ENCODE peak calls at places on chromosomes 4 and X, in ten cellular contexts. B is ovary, D is K562, A is heart left ventricle, X is spleen, F is right lobe of liver, R is suprapubic skin, V is prostate gland, P is uterus, M is IMR-90. E is an unnamed sample. For H3K4me1, the result is how much of the 10 kb centered on the place peaks cover.

GRCh38 chr4:600850-601515 is 24.4 kb upstream of the PDE6B start:
- DNase-seq in B (no peak), D (peak), A (no peak), X (peak), F (peak), R (no peak), V (no peak), P (no peak), M (no peak), E (no peak)

GRCh38 chrX:109911046-109911445 is 91.9 kb upstream of the TMEM164 start:
- DNase-seq in B (no peak), D (no peak), A (no peak), X (no peak), F (no peak), R (no peak), V (no peak), P (no peak), M (no peak), E (no peak)

GRCh38 chr4:61831987-61832386 is 631.9 kb downstream of the ADGRL3 start:
- DNase-seq in B (no peak), D (no peak), A (no peak), X (no peak), F (no peak), R (no peak), V (no peak), P (no peak), M (no peak), E (no peak)

GRCh38 chr4:109989044-109989443 is 76.4 kb downstream of the EGF start:
- DNase-seq in B (no peak), D (no peak), A (no peak), X (no peak), F (no peak), R (no peak), V (peak), P (no peak), M (no peak), E (no peak)

GRCh38 chrX:153969904-153970397 is 1.7 kb downstream of the HCFC1 start:
- DNase-seq in B (peak), D (peak), A (peak), X (peak), F (no peak), R (peak), V (no peak), P (no peak), M (peak), E (peak)

GRCh38 chrX:24561121-24561520 is 86.0 kb downstream of the PCYT1B start:
- DNase-seq in B (no peak), D (peak), A (no peak), X (no peak), F (no peak), R (no peak), V (no peak), P (no peak), M (peak), E (no peak)

GRCh38 chr4:38724507-38724808 is 58.3 kb downstream of the TLR10 start:
- DNase-seq in B (no peak), D (no peak), A (no peak), X (no peak), F (no peak), R (no peak), V (no peak), P (no peak), M (no peak), E (no peak)

GRCh38 chr4:83490876-83491450 is 6.1 kb upstream of the ABRAXAS1 start:
- DNase-seq in B (no peak), D (peak), A (no peak), X (no peak), F (no peak), R (no peak), V (no peak), P (no peak), M (peak), E (no peak)

GRCh38 chr4:14375816-14376215 is 626.5 kb upstream of the CPEB2 start:
- DNase-seq in B (no peak), D (no peak), A (no peak), X (no peak), F (no peak), R (no peak), V (no peak), P (no peak), M (peak), E (no peak)

GRCh38 chr4:2047781-2048581 is 11.1 kb upstream of the NAT8L start:
- DNase-seq in B (no peak), D (no peak), A (no peak), X (peak), F (peak), R (no peak), V (no peak), P (no peak), M (no peak), E (no peak)

GRCh38 chr4:2818351-2818939 is 25.2 kb upstream of the ADD1 start:
- DNase-seq in B (no peak), D (no peak), A (no peak), X (no peak), F (no peak), R (no peak), V (no peak), P (no peak), M (no peak), E (no peak)

GRCh38 chr4:26826721-26827120 is 33.9 kb upstream of the STIM2 start:
- DNase-seq in B (no peak), D (no peak), A (peak), X (no peak), F (no peak), R (no peak), V (no peak), P (peak), M (peak), E (no peak)

GRCh38 chr4:138595731-138596465 is 353.7 kb upstream of the SLC7A11 start:
- DNase-seq in B (no peak), D (no peak), A (peak), X (no peak), F (peak), R (no peak), V (peak), P (peak), M (peak), E (no peak)

GRCh38 chr4:140234697-140235060 is 80.7 kb upstream of the MAML3 start:
- DNase-seq in B (no peak), D (no peak), A (no peak), X (no peak), F (no peak), R (no peak), V (no peak), P (no peak), M (no peak), E (no peak)

GRCh38 chr4:26032142-26032541 is 118.1 kb downstream of the SMIM20 start:
- DNase-seq in B (no peak), D (no peak), A (no peak), X (no peak), F (no peak), R (no peak), V (no peak), P (no peak), M (peak), E (no peak)

GRCh38 chrX:70481424-70481823 is 36.8 kb downstream of the DLG3 start:
- DNase-seq in B (no peak), D (no peak), A (no peak), X (no peak), F (no peak), R (no peak), V (no peak), P (no peak), M (no peak), E (peak)
- H3K4me1 ChIP-seq in B (under half), D (under half), A (under half), X (under half), F (under half), R (under half), V (under half), P (under half), M (under half), E (half or more)

DNA sequence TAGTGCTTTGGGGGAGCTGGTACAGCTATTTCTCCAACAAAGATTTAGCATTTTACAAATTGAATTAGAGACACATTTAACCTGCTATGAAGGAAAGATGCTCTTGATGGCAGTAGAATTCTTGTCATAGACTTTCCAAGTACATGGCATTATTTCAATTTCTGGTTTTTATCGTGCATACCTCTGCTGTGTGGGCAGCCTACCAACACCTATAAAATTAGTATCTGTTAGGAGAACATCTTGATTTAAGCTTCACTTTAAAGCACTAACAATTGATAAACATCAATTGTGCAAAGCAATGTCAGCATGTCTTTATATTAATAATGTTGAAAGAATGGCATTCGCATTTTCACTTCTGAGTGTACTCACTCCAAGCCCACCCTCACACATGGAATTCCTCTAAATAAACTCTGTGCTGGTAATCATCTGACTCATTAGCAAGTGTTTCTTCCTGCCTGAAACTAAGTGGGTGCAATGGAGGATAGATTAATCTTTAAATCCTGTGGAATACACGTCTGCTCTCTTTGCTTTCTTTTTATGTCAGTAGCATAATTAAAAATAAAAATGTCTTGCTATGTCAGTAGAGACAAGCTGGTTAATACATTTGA is 279.8 kb upstream of the MAGEB18 start:
- DNase-seq in B (no peak), D (no peak), A (no peak), X (no peak), F (no peak), R (no peak), V (no peak), P (no peak), M (no peak), E (no peak)
- TF ChIP-seq CTCF in B (no peak), D (no peak), A (peak), X (no peak), F (no peak), R (no peak), V (no peak), P (no peak), M (no peak), E (no peak)

GRCh38 chrX:19839770-19840254 is 47.6 kb downstream of the SH3KBP1 start:
- DNase-seq in B (no peak), D (no peak), A (no peak), X (no peak), F (no peak), R (no peak), V (no peak), P (no peak), M (no peak), E (no peak)

GRCh38 chrX:19842542-19842941 is 44.9 kb downstream of the SH3KBP1 start:
- DNase-seq in B (no peak), D (no peak), A (no peak), X (no peak), F (no peak), R (no peak), V (no peak), P (no peak), M (no peak), E (no peak)

GRCh38 chrX:19836337-19836736 is 51.1 kb downstream of the SH3KBP1 start:
- DNase-seq in B (no peak), D (no peak), A (no peak), X (no peak), F (no peak), R (no peak), V (no peak), P (no peak), M (no peak), E (no peak)

GRCh38 chrX:19840899-19841648 is 46.3 kb downstream of the SH3KBP1 start:
- DNase-seq in B (no peak), D (no peak), A (no peak), X (no peak), F (no peak), R (no peak), V (no peak), P (no peak), M (no peak), E (no peak)
- TF ChIP-seq POLR2A in B (no peak), D (no peak), A (no peak), X (no peak), F (no peak), R (no peak), V (no peak), P (no peak), M (no peak), E (no peak)

DNA sequence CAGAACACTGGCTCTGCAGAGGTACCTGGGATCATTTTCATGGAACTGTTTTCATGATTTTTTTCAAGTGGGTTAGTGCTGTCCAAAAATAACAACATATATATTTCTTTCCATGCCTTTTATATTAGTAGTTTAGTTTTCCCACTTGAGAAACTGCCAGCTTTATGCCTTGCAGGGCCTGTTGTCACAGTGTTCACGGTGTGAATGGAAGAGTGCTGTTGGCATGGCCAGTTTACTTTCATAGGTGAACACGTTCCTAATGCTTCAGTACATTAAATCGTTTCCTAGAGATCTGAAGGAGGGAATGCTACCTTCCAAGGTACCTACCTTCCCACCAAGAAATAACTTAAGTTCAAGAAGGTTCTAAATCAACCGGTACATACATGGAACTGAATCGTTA is 12.6 kb downstream of the DOCK11 start:
- DNase-seq in B (no peak), D (no peak), A (no peak), X (no peak), F (no peak), R (no peak), V (no peak), P (no peak), M (no peak), E (peak)
- H3K4me1 ChIP-seq in B (under half), D (under half), A (under half), X (half or more), F (under half), R (under half), V (under half), P (under half), M (under half), E (under half)

DNA sequence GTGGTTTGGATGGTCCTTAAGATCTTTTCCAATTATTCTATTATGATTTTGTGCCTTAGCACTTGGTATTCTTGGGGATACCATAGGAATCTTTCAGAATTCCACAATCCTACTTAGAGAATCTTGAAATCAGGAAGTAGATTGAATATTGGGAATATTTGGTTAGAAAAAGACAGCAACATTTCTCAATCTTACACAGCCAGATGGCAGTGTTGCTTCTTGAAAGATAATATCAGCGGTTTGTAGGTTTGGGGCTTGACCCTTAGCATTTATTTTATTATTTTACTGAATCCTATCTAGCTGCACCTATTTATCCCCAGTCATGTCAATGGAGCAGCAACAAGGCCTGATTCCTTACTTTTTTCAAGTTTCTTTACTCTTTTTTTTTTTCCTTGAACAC is 28.6 kb downstream of the MAGEB1 start:
- DNase-seq in B (no peak), D (peak), A (no peak), X (no peak), F (no peak), R (no peak), V (no peak), P (no peak), M (peak), E (no peak)
- TF ChIP-seq CTCF in B (no peak), D (peak), A (peak), X (no peak), F (peak), R (no peak), V (no peak), P (no peak), M (peak), E (no peak)

GRCh38 chr4:169933531-169933930 is 92.7 kb downstream of the MFAP3L start:
- DNase-seq in B (no peak), D (no peak), A (no peak), X (no peak), F (no peak), R (no peak), V (no peak), P (no peak), M (no peak), E (no peak)
- TF ChIP-seq POLR2A in B (no peak), D (no peak), A (no peak), X (no peak), F (no peak), R (no peak), V (no peak), P (no peak), M (no peak), E (no peak)

E was measured in thyroid gland.